ENCODE peak calls at places on chromosomes 4 and X, in five cellular contexts. Q is right cardiac atrium; G is coronary artery; S is CD4-positive, alpha-beta memory T cell; W is bronchial epithelial cell. L is an unnamed sample.
A peak's percentile ranks its signal among the peaks of the same experiment; 100 is the strongest.

GRCh38 chr4:86558799-86559198 is 35.3 kb upstream of the PTPN13 start:
- DNase-seq in Q (no peak), G (no peak), S (no peak), W (peak; percentile 97), L (no peak)

GRCh38 chrX:129717902-129718301 is 20.9 kb upstream of the XPNPEP2 start:
- DNase-seq in Q (no peak), G (peak; percentile 72), S (no peak), W (peak; percentile 64), L (no peak)

GRCh38 chr4:184536881-184537248 is 62.5 kb upstream of the IRF2 start:
- DNase-seq in Q (no peak), G (no peak), S (no peak), W (no peak), L (no peak)

GRCh38 chr4:121977251-121978168 is 25.6 kb upstream of the TRPC3 start:
- DNase-seq in Q (no peak), G (no peak), S (no peak), W (peak; percentile 39), L (no peak)

GRCh38 chrX:101062171-101062570 is 10.3 kb upstream of the TRMT2B start:
- DNase-seq in Q (no peak), G (no peak), S (no peak), W (no peak), L (no peak)

GRCh38 chr4:138972956-138973819 is 42.4 kb upstream of the NOCT start:
- DNase-seq in Q (no peak), G (no peak), S (no peak), W (no peak), L (no peak)

GRCh38 chrX:99384594-99385374 is 1025.3 kb downstream of the PCDH19 start:
- DNase-seq in Q (no peak), G (no peak), S (no peak), W (no peak), L (peak; percentile 35)

GRCh38 chr4:18155062-18156041 is 133.8 kb upstream of the LCORL start:
- DNase-seq in Q (no peak), G (no peak), S (no peak), W (no peak), L (no peak)

GRCh38 chr4:120667102-120667501 is 255.4 kb downstream of the PRDM5 start:
- DNase-seq in Q (no peak), G (no peak), S (no peak), W (no peak), L (no peak)

GRCh38 chr4:55884093-55884850 is 30.8 kb downstream of the EXOC1 start:
- DNase-seq in Q (no peak), G (no peak), S (no peak), W (no peak), L (no peak)

GRCh38 chr4:136637071-136637777 is 895.1 kb downstream of the PCDH18 start:
- DNase-seq in Q (peak; percentile 18), G (no peak), S (no peak), W (no peak), L (no peak)

GRCh38 chrX:13101439-13102139 is 57.2 kb upstream of the FAM9C start:
- DNase-seq in Q (peak; percentile 83), G (peak; percentile 82), S (peak; percentile 50), W (peak; percentile 94), L (peak; percentile 86)

GRCh38 chr4:3285558-3286334 is 7.1 kb upstream of the RGS12 start:
- DNase-seq in Q (no peak), G (peak; percentile 72), S (no peak), W (no peak), L (peak; percentile 71)

GRCh38 chrX:153412746-153413720 is 1.8 kb downstream of the ZFP92 start:
- DNase-seq in Q (no peak), G (no peak), S (no peak), W (no peak), L (no peak)
- H3K4me3 ChIP-seq in Q (no peak overlapping the region), G (peak overlapping the region; percentile 74), S (no peak overlapping the region), W (no peak overlapping the region), L (no peak overlapping the region)

DNA sequence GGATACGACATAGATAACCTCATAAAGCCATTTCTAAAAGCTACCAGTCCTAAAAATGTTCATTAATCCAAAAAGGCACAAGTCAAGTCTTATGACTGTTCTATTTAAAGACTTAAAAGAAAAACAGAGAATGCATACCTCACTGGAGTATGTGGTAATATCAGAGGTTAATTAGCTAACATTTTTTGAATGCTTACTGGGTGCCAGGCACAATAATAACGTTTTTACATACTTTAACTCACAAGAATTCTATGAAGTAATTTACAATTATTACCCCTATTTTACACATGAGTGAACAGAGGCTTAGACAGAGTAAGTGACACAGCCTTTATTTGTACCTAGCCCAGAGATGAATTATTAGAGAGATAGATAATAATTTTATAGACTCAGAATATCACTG is 207.5 kb downstream of the PDGFC start:
- DNase-seq in Q (no peak), G (no peak), S (no peak), W (no peak), L (no peak)
- H3K4me3 ChIP-seq in Q (no peak overlapping the region), G (no peak overlapping the region), S (no peak overlapping the region), W (no peak overlapping the region), L (no peak overlapping the region)

DNA sequence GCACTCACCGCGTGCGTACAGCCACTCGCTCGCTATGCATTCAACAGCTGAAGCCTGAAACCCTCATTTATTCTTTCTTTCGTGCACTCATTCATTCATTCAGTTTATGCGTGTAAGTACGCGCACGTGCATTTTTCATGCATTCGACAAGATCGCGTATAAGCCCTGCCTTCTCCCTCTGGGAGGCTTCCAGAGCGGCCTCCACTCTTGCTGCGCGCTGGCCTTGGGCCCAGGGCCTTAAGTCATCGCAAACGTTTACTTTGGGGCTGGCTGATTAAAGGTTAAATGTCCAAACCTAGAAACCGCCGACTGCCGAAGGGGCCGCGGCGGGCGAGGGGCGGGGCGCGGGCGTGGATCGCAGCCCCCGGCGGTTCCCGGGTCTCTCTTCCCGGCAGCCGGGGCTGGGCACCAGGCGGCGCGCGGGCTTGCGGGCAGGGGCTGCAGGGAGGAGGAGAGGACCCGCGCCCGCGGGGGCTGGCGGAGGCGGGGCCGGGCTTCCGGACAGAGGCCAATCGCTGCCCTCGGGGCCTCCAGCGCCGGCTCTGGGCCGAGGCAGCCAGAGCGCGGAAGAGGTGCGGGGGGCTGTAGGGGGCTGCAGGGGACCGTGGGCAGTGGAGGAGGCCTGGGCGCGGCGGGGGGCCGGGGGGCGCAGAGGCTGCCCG is at the start of gene GYG2:
- DNase-seq in Q (peak; percentile 42), G (no peak), S (no peak), W (no peak), L (peak; percentile 68)
- H3K4me3 ChIP-seq in Q (peak within 1 kb of the TSS; percentile 52), G (peak within 1 kb of the TSS; percentile 70), S (no peak within 1 kb of the TSS), W (peak within 1 kb of the TSS; percentile 8), L (no peak within 1 kb of the TSS)

GRCh38 chr4:23889368-23889767 is 479 bp downstream of the PPARGC1A start:
- DNase-seq in Q (no peak), G (no peak), S (no peak), W (no peak), L (no peak)

GRCh38 chr4:23888421-23889319 is 1.2 kb downstream of the PPARGC1A start:
- DNase-seq in Q (no peak), G (no peak), S (no peak), W (peak; percentile 57), L (no peak)

GRCh38 chr4:23887173-23887572 is 2.7 kb downstream of the PPARGC1A start:
- DNase-seq in Q (no peak), G (no peak), S (no peak), W (no peak), L (no peak)

GRCh38 chr4:23889814-23890269 is at the start of gene PPARGC1A:
- DNase-seq in Q (peak; percentile 72), G (peak; percentile 80), S (no peak), W (no peak), L (peak; percentile 80)

GRCh38 chr4:23887989-23888388 is 1.9 kb downstream of the PPARGC1A start:
- DNase-seq in Q (peak; percentile 57), G (no peak), S (no peak), W (no peak), L (no peak)
- H3K4me3 ChIP-seq in Q (peak overlapping the region; percentile 94), G (peak overlapping the region; percentile 75), S (no peak overlapping the region), W (no peak overlapping the region), L (peak overlapping the region; percentile 98)

DNA sequence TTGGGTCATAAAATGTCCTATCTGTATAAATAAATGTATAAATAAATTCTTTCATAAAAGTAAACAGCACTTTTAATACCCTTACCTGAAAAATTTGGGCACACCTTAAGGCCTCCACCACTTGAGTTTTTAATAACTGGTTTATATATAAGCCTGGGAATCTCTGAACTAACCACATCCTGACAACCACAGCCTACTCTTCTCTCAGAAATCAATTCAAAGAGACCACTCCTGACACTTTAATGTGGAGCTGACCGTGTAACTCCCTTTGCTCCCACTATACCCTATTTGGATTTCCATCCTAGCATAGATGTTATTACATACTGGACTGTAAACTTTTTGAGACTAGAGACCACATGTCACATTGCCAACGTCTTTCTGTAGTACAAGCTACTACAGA is 3.5 kb downstream of the FBXL5 start:
- DNase-seq in Q (no peak), G (no peak), S (peak; percentile 14), W (no peak), L (no peak)
- H3K4me3 ChIP-seq in Q (no peak overlapping the region), G (peak overlapping the region; percentile 87), S (no peak overlapping the region), W (no peak overlapping the region), L (peak overlapping the region; percentile 36)

GRCh38 chr4:177322881-177323280 is 13.2 kb downstream of the NEIL3 start:
- DNase-seq in Q (no peak), G (no peak), S (no peak), W (no peak), L (no peak)

GRCh38 chr4:177323416-177323815 is 13.7 kb downstream of the NEIL3 start:
- DNase-seq in Q (no peak), G (no peak), S (no peak), W (no peak), L (no peak)

GRCh38 chr4:177321647-177322046 is 12.0 kb downstream of the NEIL3 start:
- DNase-seq in Q (no peak), G (no peak), S (no peak), W (no peak), L (no peak)

GRCh38 chr4:177320721-177321120 is 11.0 kb downstream of the NEIL3 start:
- DNase-seq in Q (no peak), G (no peak), S (no peak), W (no peak), L (no peak)

DNA sequence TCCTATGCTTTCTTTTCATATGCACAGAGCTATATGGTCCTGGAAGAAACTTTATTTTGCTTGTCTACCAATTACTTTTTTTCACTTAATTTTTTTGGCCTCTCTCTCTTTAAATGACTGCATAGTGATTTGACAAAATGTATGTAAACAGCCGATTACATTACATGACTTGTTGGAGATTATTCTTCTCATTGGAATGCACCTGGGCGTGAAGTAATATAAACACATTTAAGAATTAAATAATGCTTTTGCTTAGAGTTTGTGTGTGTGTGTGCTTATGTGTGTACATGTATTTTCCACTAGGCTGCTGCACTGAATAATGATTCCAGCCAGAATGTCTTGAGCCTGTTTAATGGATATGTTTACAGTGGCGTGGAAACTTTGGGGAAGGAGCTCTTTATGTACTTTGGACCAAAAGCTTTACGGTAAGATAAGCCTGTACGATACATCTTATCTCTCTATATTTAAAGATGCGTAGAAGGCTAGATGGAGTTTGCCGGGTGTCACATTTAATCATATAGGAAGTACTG is 12.5 kb downstream of the NEIL3 start:
- DNase-seq in Q (no peak), G (no peak), S (no peak), W (peak; percentile 69), L (no peak)
- H3K4me3 ChIP-seq in Q (no peak overlapping the region), G (peak overlapping the region; percentile 34), S (no peak overlapping the region), W (no peak overlapping the region), L (no peak overlapping the region)